ENCODE peak calls at places on chromosomes 4 and X, in four cellular contexts. P is endodermal cell, T is BJ, B is psoas muscle. M is an unnamed sample.

GRCh38 chr4:25908491-25908901 is 5.5 kb upstream of the SMIM20 start:
- DNase-seq in P (no peak), T (peak; percentile 91), B (no peak), M (peak; percentile 91)

GRCh38 chr4:10123227-10124101 is 6.9 kb upstream of the WDR1 start:
- DNase-seq in P (peak; percentile 72), T (no peak), B (no peak), M (no peak)

GRCh38 chrX:40173662-40174593 is 76.2 kb upstream of the BCOR start:
- DNase-seq in P (peak; percentile 78), T (no peak), B (peak; percentile 35), M (peak; percentile 65)

GRCh38 chr4:73741140-73741749 is 876 bp downstream of the CXCL8 start:
- DNase-seq in P (no peak), T (no peak), B (no peak), M (no peak)

GRCh38 chrX:10636337-10636736 is 16.0 kb upstream of the MID1 start:
- DNase-seq in P (peak; percentile 70), T (no peak), B (no peak), M (peak; percentile 72)

GRCh38 chrX:88828011-88828410 is 81.0 kb downstream of the CPXCR1 start:
- DNase-seq in P (no peak), T (no peak), B (no peak), M (no peak)

GRCh38 chrX:50098749-50099148 is 102.1 kb downstream of the AKAP4 start:
- DNase-seq in P (no peak), T (no peak), B (no peak), M (no peak)

GRCh38 chrX:66872771-66873170 is 233.9 kb upstream of the EDA2R start:
- DNase-seq in P (no peak), T (no peak), B (no peak), M (no peak)

GRCh38 chrX:73561791-73562190 is 1.2 kb upstream of the CHIC1 start:
- DNase-seq in P (no peak), T (no peak), B (no peak), M (no peak)

GRCh38 chr4:39846705-39847104 is 131.0 kb downstream of the PDS5A start:
- DNase-seq in P (no peak), T (no peak), B (no peak), M (no peak)

GRCh38 chr4:159291176-159291575 is 188.3 kb downstream of the RAPGEF2 start:
- DNase-seq in P (no peak), T (no peak), B (no peak), M (no peak)

GRCh38 chr4:159289682-159290081 is 186.8 kb downstream of the RAPGEF2 start:
- DNase-seq in P (no peak), T (no peak), B (no peak), M (no peak)

GRCh38 chr4:159290321-159291030 is 187.6 kb downstream of the RAPGEF2 start:
- DNase-seq in P (no peak), T (no peak), B (no peak), M (no peak)

GRCh38 chr4:159296061-159296460 is 193.2 kb downstream of the RAPGEF2 start:
- DNase-seq in P (no peak), T (no peak), B (no peak), M (peak; percentile 56)

DNA sequence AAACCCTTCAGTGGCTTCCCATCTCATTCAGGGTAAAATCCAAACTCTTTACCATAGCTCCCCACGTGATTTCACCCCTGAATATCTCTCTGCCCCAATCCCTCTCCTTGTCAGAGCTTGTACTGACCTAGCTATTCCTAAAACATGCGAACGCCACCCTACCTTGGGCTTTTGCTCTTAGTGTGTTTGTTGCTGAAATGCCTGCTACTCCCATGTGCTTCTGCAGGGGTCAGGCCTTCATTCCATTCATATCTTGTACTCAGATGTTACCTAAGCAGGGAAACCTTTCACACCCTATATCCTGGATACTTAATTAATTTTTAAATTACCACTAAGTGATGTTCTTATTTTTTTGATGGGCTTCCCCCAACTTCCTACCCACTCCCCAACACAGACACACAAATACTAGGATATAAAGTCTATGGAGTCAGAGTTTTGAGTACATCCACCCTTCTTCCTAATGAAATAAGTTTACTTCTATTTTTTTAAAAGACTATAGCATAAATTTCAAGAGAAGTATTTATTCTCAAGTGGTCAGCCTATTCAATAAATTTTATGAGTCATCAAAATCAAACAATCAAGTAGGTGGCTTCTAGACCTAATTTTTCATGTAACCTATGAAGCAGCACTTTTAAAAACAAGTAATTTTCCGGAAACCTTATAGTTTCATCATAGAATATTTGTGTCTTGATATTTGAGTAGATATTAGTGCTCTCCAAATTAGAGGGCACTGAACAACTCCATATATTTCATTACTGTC is 189.4 kb downstream of the RAPGEF2 start:
- DNase-seq in P (peak; percentile 62), T (no peak), B (no peak), M (no peak)
- TF ChIP-seq CTCF in P (peak; percentile 56), T (no peak), B (no peak), M (no peak)

GRCh38 chr4:158861766-158862165 is 92.9 kb downstream of the FNIP2 start:
- DNase-seq in P (no peak), T (no peak), B (no peak), M (no peak)
- TF ChIP-seq CTCF in P (peak; percentile 66), T (no peak), B (no peak), M (no peak)

DNA sequence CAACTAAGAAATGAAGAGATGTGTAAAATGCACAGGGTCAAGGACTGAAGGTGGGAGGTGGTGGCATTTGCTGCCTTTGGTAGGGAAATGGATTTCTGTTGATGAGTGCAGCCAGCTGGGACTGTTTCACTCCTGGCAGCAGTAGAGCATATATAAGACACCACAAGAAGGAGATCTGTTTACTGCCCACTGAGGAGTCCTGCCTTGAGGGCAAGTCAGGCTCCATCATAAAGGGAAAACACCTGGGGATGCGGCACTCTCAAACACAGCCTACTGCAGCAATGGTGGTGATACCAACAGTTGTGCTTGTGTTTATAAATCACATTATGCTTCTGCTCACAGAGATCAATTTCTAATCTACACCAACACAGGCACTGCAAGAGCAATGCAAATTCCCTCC is 222.1 kb downstream of the TACR3 start:
- DNase-seq in P (no peak), T (no peak), B (no peak), M (peak; percentile 16)
- TF ChIP-seq CTCF in P (no peak), T (no peak), B (no peak), M (no peak)

DNA sequence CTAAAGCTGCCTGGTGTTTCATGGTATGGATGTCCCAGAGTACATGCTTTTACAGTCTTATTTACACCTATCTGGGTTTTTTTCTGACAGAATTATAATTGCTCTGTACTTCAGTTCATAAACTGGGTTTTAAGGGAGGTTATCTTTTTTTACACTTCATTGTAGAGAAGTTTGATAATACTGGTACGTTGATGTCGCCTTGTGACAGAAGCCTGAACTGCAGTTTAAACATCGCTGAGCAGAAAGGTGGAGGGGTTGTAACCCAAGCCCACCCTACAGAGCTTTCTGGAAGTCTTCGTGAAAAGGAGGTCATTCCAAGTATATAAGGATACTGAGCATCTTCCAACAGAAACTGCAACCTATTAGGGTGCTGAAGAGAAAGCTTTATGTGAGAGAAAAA is 46.4 kb downstream of the BEX1 start:
- DNase-seq in P (no peak), T (no peak), B (no peak), M (no peak)
- TF ChIP-seq CTCF in P (peak; percentile 56), T (peak; percentile 38), B (no peak), M (peak; percentile 12)

GRCh38 chr4:37663552-37663951 is 22.6 kb downstream of the RELL1 start:
- DNase-seq in P (no peak), T (no peak), B (no peak), M (no peak)

GRCh38 chr4:37665347-37666009 is 20.7 kb downstream of the RELL1 start:
- DNase-seq in P (no peak), T (no peak), B (no peak), M (no peak)

GRCh38 chr4:37667197-37668100 is 18.7 kb downstream of the RELL1 start:
- DNase-seq in P (no peak), T (no peak), B (no peak), M (no peak)

GRCh38 chr4:37664696-37665095 is 21.5 kb downstream of the RELL1 start:
- DNase-seq in P (peak; percentile 76), T (no peak), B (no peak), M (no peak)

DNA sequence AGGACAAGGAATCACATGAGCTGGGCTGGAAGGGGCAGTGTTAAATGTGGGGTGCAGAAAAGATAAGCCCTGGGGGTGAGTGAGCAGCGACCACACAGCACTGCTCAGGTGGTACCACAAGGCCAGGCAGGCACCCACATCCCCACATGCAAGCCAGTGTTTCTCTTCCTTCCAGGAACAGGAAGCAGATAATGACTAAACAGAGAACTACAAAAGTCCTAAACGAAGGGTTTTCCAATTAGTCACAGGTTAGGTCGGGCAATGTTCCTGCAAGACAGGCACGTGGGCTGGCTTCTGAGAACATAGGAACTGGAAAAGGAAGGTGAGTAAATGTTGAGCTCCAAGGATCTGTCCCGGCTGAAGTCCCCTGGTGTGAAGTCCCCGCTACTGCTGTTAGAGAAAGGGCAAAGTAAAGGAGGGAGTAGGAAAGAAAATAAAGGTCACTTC is 19.5 kb downstream of the RELL1 start:
- DNase-seq in P (no peak), T (peak; percentile 59), B (peak; percentile 50), M (peak; percentile 95)
- TF ChIP-seq CTCF in P (peak; percentile 33), T (no peak), B (peak; percentile 28), M (no peak)

DNA sequence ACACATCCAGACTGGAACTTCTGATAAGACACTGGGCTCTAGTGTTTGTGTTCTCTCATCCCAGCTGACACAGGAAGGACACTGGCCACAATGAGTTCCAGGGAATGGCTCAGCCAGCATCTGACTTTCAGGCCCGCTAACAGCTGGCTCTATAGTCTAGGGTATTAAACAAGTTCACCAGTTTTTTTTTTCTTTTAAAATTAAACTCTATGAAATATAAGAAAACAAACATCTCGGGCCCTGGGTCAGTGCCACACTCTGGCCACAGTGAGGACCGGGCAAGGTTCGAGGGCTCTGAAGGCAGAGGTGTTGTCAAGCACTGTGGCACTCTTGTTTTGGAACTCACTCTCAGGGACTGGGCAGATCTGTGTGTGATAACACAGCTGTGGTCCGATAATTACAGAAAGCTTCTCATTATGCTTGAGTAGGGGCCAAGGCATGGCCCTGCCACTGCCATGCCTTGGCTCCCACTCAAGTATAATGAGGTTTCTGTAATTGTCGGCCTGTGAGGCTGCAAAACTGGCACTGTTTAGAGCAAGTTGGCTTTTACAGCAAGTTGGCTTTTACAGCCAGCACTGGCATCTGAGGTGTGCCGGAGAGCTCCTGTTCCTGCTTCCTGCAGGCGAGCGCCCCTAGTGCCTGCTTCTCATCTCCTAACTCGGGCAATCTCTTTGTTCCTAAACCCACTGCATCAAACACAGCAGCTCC is 62.8 kb downstream of the PPP1R2C start:
- DNase-seq in P (peak; percentile 91), T (no peak), B (peak; percentile 26), M (peak; percentile 9)
- TF ChIP-seq CTCF in P (peak; percentile 86), T (no peak), B (peak; percentile 36), M (no peak)

GRCh38 chrX:7068939-7069367 is 78.6 kb upstream of the STS start:
- DNase-seq in P (peak; percentile 79), T (no peak), B (no peak), M (peak; percentile 90)
- TF ChIP-seq CTCF in P (peak; percentile 79), T (no peak), B (no peak), M (peak; percentile 40)

DNA sequence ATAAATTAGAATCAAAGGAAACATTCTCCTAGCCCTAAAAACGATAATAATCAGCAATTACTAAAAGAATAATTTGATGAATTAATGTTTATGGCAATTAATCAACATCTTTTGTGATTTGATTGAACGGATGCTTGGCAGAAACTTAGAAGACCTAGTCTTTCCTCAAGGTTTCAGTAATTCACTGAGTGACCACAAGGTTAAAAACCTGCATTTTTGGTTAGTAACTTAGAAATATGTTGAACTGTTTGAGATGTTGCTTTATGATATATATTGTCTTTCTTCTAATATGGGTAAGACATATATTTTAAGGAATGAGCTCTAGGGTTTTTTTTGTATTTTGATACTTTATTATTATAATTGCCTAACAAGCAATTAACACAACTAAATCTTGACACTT is 793.0 kb upstream of the NDST4 start:
- DNase-seq in P (no peak), T (no peak), B (no peak), M (no peak)
- TF ChIP-seq CTCF in P (peak; percentile 59), T (no peak), B (no peak), M (no peak)